ENCODE peak calls at places on chromosome 11, in four cellular contexts. N is HepG2, F is GM12878, L is H1. E is an unnamed sample.

GRCh38 chr11:5300246-5300645 is 1.5 kb downstream of the OR51B4 start:
- DNase-seq in N (no peak), F (no peak), L (no peak), E (no peak)

GRCh38 chr11:119808431-119809185 is 79.6 kb upstream of the NECTIN1 start:
- DNase-seq in N (no peak), F (no peak), L (no peak), E (no peak)

GRCh38 chr11:64859542-64860414 is 15.3 kb upstream of the CDC42BPG start:
- DNase-seq in N (no peak), F (peak), L (no peak), E (no peak)

GRCh38 chr11:12239396-12240298 is 129.3 kb downstream of the MICAL2 start:
- DNase-seq in N (no peak), F (no peak), L (no peak), E (no peak)

GRCh38 chr11:80285076-80285790 is 844.4 kb upstream of the TENM4 start:
- DNase-seq in N (no peak), F (no peak), L (no peak), E (no peak)

GRCh38 chr11:84091212-84091986 is 805.2 kb upstream of the CCDC90B start:
- DNase-seq in N (no peak), F (no peak), L (no peak), E (peak)

GRCh38 chr11:110056956-110057355 is 36.2 kb upstream of the ZC3H12C start:
- DNase-seq in N (no peak), F (no peak), L (no peak), E (no peak)

GRCh38 chr11:65014146-65014960 is at the start of gene ARL2:
- DNase-seq in N (peak), F (no peak), L (no peak), E (no peak)

GRCh38 chr11:2084721-2085120 is 54.5 kb downstream of the IGF2 start:
- DNase-seq in N (no peak), F (no peak), L (no peak), E (no peak)

GRCh38 chr11:12694182-12694531 is 19.9 kb downstream of the TEAD1 start:
- DNase-seq in N (no peak), F (no peak), L (no peak), E (no peak)

GRCh38 chr11:35288817-35289541 is 130.4 kb downstream of the SLC1A2 start:
- DNase-seq in N (no peak), F (no peak), L (no peak), E (no peak)

GRCh38 chr11:12110201-12110713 is at the start of gene MICAL2:
- DNase-seq in N (peak), F (peak), L (peak), E (peak)

GRCh38 chr11:12860827-12861226 is 148.3 kb upstream of the RASSF10 start:
- DNase-seq in N (no peak), F (no peak), L (no peak), E (no peak)

GRCh38 chr11:20355221-20356219 is 8.0 kb upstream of the HTATIP2 start:
- DNase-seq in N (peak), F (no peak), L (no peak), E (peak)

GRCh38 chr11:77125191-77125590 is 2.9 kb upstream of the MYO7A start:
- DNase-seq in N (no peak), F (no peak), L (no peak), E (no peak)

GRCh38 chr11:86099727-86100320 is 30.9 kb upstream of the PICALM start:
- DNase-seq in N (peak), F (no peak), L (no peak), E (no peak)

GRCh38 chr11:133978816-133979215 is 22.0 kb upstream of the IGSF9B start:
- DNase-seq in N (no peak), F (no peak), L (no peak), E (no peak)

GRCh38 chr11:101867951-101868350 is 46.9 kb upstream of the CEP126 start:
- DNase-seq in N (no peak), F (no peak), L (no peak), E (no peak)

GRCh38 chr11:18321622-18321990 is 334 bp downstream of the HPS5 start:
- DNase-seq in N (no peak), F (no peak), L (no peak), E (peak)

GRCh38 chr11:15300282-15300681 is 185.6 kb downstream of the INSC start:
- DNase-seq in N (no peak), F (no peak), L (no peak), E (no peak)
- TF ChIP-seq SUZ12 in N (no peak), F (no peak), L (no peak), E (no peak)

GRCh38 chr11:61803889-61804647 is 11.4 kb downstream of the FEN1 start:
- DNase-seq in N (no peak), F (no peak), L (no peak), E (no peak)

GRCh38 chr11:61799665-61800284 is 7.1 kb downstream of the FEN1 start:
- DNase-seq in N (no peak), F (no peak), L (no peak), E (no peak)

GRCh38 chr11:61796127-61796526 is 3.4 kb downstream of the FEN1 start:
- DNase-seq in N (no peak), F (no peak), L (no peak), E (no peak)

GRCh38 chr11:61797263-61797944 is 4.7 kb downstream of the FEN1 start:
- DNase-seq in N (peak), F (peak), L (no peak), E (peak)

DNA sequence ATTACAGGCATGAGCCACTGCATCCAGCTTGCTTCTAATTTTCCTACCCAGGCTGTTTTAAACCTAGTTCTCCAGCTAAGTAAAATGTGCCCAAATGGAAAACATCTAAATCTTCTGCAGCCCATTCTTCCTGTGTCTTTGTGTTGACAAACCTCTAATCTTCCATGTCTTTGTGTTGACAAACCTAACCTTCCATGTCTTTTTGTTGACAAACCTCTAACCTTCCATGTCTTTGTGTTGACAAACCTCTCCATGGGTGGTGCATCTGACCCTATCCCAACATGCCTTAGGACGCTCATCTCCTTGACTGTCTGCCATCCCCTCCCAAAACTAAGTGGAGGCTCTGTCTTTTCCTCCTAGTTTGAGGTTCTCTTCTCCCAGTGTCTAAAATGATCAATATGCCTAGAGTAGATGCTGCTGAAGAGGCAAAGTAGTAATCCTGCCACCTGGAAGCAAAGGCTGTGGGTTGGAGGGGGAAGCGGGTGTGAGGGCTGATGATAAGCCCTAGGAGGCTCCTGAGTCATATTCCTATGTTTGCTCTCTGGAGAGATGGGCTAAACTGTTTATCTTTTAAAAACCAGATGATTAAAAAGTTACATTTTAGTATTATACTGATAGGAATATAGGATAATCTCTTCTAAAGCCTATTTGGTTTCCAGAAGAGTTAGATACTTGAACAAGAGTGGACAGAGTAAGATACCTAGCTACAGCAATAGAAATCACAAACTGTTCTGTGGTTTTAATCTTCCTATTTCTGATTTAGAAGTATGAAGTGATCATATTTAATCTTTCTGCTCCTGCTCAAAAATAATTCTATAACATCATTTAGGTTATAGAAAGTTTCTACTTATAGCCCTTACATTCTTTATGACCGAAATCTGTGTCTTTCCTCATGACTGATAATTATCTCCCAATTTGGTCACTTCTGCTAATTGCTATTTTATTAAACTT is 7.9 kb downstream of the FEN1 start:
- DNase-seq in N (no peak), F (no peak), L (no peak), E (no peak)
- TF ChIP-seq SP1 in N (no peak), F (no peak), L (no peak), E (no peak)

DNA sequence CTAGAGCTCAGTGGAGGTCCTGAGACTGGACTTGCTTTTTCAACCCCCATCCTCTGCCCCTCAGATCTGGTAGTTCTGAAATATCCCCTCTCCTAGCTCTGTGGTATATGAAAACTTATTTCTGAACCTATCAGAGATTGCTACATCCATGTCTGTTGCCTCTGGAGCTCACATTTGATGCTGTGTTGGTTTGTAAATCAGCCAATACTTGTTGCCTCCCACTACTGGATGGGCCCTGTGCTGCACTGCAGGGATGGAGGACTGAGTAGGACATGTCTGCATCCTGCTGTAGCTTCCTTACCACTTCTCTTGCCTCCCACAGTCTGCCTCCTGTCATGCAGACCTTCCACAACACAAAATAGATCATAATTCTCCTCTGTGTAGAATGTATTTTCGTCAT is 5.2 kb downstream of the OLFML1 start:
- DNase-seq in N (no peak), F (no peak), L (no peak), E (no peak)
- TF ChIP-seq SUZ12 in N (no peak), F (no peak), L (no peak), E (no peak)

DNA sequence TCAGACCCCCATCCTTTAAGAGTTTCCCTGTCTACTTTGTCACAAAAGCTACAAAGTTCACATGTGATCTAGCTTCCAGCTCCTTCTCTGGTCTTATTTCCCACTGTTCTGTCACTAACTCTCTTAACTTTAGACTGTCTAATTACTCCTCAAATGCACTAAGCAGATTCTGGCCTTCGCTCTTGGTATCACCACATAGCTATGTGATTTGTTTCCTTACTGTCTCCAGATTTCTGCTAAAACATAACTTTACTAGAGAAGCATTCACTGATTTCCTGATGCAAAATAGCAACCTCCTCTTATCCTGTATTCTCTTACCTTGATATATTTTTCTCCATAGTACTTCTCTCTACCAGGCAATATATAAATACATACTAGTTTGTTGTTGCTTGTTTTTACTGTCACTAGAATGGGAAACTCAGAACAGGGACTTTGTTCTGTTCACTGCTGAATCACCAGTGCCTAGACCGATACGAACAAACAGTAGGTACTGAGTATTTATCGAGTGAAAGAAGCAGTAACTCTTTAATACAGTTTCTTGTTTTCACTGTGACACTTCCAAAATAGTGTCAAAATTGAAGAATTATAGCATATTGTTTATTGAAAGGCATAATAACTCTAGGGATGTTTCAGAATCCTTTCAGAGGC is 205.6 kb downstream of the DDX10 start:
- DNase-seq in N (peak), F (no peak), L (no peak), E (no peak)
- TF ChIP-seq SP1 in N (no peak), F (no peak), L (no peak), E (no peak)

E was measured in HEK293T.